ENCODE peak calls at places on chromosomes 7 and 10, in four cellular contexts. One of them, this sample, is unnamed.

GRCh38 chr7:106717997-106718871 is 57.3 kb upstream of the CCDC71L start:
- DNase-seq in neuronal stem cell: no peak
- DNase-seq in H1: no peak
- DNase-seq in IMR-90: peak
- DNase-seq in this sample: peak

GRCh38 chr7:149635561-149636329 is 137.6 kb downstream of the ZNF467 start:
- DNase-seq in neuronal stem cell: no peak
- DNase-seq in H1: peak
- DNase-seq in IMR-90: no peak
- DNase-seq in this sample: no peak

GRCh38 chr7:18505870-18506460 is 10.4 kb downstream of the HDAC9 start:
- DNase-seq in neuronal stem cell: no peak
- DNase-seq in H1: no peak
- DNase-seq in IMR-90: peak
- DNase-seq in this sample: peak

GRCh38 chr10:133230387-133231195 is 574 bp downstream of the UTF1 start:
- DNase-seq in neuronal stem cell: no peak
- DNase-seq in H1: no peak
- DNase-seq in IMR-90: no peak
- DNase-seq in this sample: no peak

GRCh38 chr10:119503821-119504220 is 38.7 kb downstream of the RGS10 start:
- DNase-seq in neuronal stem cell: no peak
- DNase-seq in H1: no peak
- DNase-seq in IMR-90: no peak
- DNase-seq in this sample: no peak

GRCh38 chr7:94562525-94562924 is 52.9 kb downstream of the CASD1 start:
- DNase-seq in neuronal stem cell: no peak
- DNase-seq in H1: no peak
- DNase-seq in IMR-90: peak
- DNase-seq in this sample: peak

GRCh38 chr10:129854796-129855705 is 109.0 kb downstream of the EBF3 start:
- DNase-seq in neuronal stem cell: no peak
- DNase-seq in H1: no peak
- DNase-seq in IMR-90: no peak
- DNase-seq in this sample: no peak

GRCh38 chr7:18081617-18082016 is 54.0 kb upstream of the PRPS1L1 start:
- DNase-seq in neuronal stem cell: no peak
- DNase-seq in H1: no peak
- DNase-seq in IMR-90: no peak
- DNase-seq in this sample: no peak

GRCh38 chr7:74266191-74266963 is 12.2 kb upstream of the RFC2 start:
- DNase-seq in neuronal stem cell: no peak
- DNase-seq in H1: no peak
- DNase-seq in IMR-90: no peak
- DNase-seq in this sample: no peak

GRCh38 chr10:113820507-113820906 is 33.4 kb downstream of the DCLRE1A start:
- DNase-seq in neuronal stem cell: no peak
- DNase-seq in H1: no peak
- DNase-seq in IMR-90: no peak
- DNase-seq in this sample: no peak

GRCh38 chr10:17454181-17454800 is at the start of gene ST8SIA6:
- DNase-seq in neuronal stem cell: peak
- DNase-seq in H1: no peak
- DNase-seq in IMR-90: peak
- DNase-seq in this sample: peak

GRCh38 chr7:4269086-4269485 is 413.0 kb upstream of the FOXK1 start:
- DNase-seq in neuronal stem cell: no peak
- DNase-seq in H1: no peak
- DNase-seq in IMR-90: no peak
- DNase-seq in this sample: no peak

GRCh38 chr7:74351836-74352235 is 62.6 kb downstream of the CLIP2 start:
- DNase-seq in neuronal stem cell: no peak
- DNase-seq in H1: no peak
- DNase-seq in IMR-90: no peak
- DNase-seq in this sample: no peak

GRCh38 chr7:92735707-92736106 is 100.7 kb downstream of the CDK6 start:
- DNase-seq in neuronal stem cell: no peak
- DNase-seq in H1: no peak
- DNase-seq in IMR-90: peak
- DNase-seq in this sample: no peak

GRCh38 chr10:4849042-4849402 is 23.0 kb downstream of the AKR1E2 start:
- DNase-seq in neuronal stem cell: no peak
- DNase-seq in H1: no peak
- DNase-seq in IMR-90: no peak
- DNase-seq in this sample: no peak

GRCh38 chr10:4849555-4850242 is 23.7 kb downstream of the AKR1E2 start:
- DNase-seq in neuronal stem cell: peak
- DNase-seq in H1: peak
- DNase-seq in IMR-90: peak
- DNase-seq in this sample: peak

GRCh38 chr10:4850400-4850799 is 24.4 kb downstream of the AKR1E2 start:
- DNase-seq in neuronal stem cell: no peak
- DNase-seq in H1: no peak
- DNase-seq in IMR-90: no peak
- DNase-seq in this sample: no peak

GRCh38 chr10:4851846-4852245 is 25.8 kb downstream of the AKR1E2 start:
- DNase-seq in neuronal stem cell: no peak
- DNase-seq in H1: no peak
- DNase-seq in IMR-90: no peak
- DNase-seq in this sample: no peak

GRCh38 chr10:4851176-4851575 is 25.2 kb downstream of the AKR1E2 start:
- DNase-seq in neuronal stem cell: no peak
- DNase-seq in H1: no peak
- DNase-seq in IMR-90: no peak
- DNase-seq in this sample: no peak
- H3K14ac ChIP-seq in neuronal stem cell: no peak
- H3K14ac ChIP-seq in H1: no peak
- H3K14ac ChIP-seq in IMR-90: no peak
- H3K14ac ChIP-seq in this sample: no peak

DNA sequence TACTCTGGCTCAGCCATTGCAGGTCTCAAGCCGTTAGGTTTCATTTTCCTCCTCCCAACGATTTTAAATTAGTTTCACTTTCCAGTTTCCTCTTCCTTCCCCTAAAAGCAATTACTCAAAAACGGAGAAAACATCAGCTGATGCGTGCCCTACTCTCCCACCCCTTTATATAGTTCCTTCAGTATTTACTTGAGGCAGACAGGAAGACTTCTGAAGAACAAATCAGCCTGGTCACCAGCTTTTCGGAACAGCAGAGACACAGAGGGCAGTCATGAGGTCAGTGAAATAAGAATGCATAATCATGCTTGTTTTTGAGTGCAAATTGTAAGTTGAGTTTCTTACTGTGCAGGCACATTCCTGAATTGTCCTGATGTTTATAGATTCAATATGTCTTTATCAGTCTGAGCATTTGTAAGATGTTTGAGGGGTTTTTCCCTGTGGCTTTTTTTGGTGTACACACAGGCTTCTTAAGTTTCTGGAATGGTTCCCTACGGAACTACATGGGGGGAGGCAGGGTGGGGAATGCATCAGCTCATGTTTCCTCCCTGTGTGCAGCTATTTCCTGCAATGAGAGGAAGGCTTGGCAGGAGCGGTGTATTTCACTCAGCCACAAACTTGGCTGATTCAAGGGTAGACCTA is at the start of gene IFIT3:
- DNase-seq in neuronal stem cell: no peak
- DNase-seq in H1: no peak
- DNase-seq in IMR-90: peak
- DNase-seq in this sample: peak
- H2BK15ac ChIP-seq in neuronal stem cell: no peak
- H2BK15ac ChIP-seq in H1: no peak
- H2BK15ac ChIP-seq in IMR-90: peak
- H2BK15ac ChIP-seq in this sample: no peak

DNA sequence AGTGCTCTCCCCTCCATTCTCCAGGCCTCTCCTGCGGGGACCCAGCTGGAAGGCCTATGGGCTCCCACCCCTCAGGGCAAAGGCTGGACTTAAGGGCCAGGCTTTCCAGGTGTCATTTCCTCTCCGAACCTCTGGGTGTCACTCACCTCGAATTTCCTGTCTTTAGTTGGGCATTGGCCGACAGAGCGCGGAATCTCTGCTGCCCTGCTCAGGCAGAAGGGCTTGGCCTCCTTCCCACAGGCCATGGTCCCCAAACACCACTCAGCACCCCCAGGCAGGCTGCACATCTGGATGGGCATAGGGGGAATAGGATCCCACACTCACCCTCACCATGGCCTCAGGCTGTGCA is 212.9 kb downstream of the CCSER2 start:
- DNase-seq in neuronal stem cell: no peak
- DNase-seq in H1: no peak
- DNase-seq in IMR-90: no peak
- DNase-seq in this sample: no peak
- H3K4me3 ChIP-seq in neuronal stem cell: no peak
- H3K4me3 ChIP-seq in H1: peak
- H3K4me3 ChIP-seq in IMR-90: no peak
- H3K4me3 ChIP-seq in this sample: peak

DNA sequence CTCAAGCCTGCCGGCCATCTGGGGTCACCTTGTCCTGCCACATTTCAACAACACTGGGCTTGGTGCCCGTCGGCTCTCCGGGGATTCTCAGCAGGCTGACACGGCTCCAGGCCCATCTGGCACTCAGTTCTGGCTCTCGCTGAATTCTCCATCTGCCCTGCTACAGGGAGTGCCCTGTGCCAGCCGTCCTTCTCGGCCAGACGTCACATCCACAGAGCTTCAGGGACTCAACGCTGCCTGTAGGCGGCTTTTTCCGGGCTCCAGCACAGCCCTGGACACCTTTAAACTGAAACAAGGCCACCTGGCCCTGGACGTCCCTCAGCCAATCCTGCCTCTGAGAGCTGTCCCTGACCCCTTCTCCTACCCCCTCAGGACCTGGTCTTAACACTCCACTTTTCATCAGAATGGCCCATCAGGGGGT is 43.0 kb downstream of the TMEM130 start:
- DNase-seq in neuronal stem cell: no peak
- DNase-seq in H1: no peak
- DNase-seq in IMR-90: no peak
- DNase-seq in this sample: no peak
- H3K14ac ChIP-seq in neuronal stem cell: no peak
- H3K14ac ChIP-seq in H1: no peak
- H3K14ac ChIP-seq in IMR-90: no peak
- H3K14ac ChIP-seq in this sample: no peak

DNA sequence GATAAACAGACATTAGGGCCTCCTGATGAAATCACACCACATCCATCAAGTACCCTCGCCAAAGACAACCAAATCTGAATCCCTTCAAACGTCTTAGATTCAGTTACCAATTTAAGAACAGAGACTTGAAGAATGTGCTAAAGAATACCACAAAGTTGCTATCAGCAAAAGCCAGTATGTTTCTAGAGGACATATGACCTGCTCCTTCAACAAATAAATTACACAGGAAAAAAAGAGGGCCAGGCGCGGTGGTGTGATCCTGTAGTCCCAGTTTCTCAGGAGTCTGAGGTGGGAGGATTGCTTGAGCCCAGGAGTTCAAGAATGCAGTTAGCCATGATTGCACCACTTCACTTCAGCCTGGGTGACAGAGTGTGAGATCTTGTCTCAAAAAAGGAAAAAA is 144.6 kb downstream of the REEP3 start:
- DNase-seq in neuronal stem cell: no peak
- DNase-seq in H1: no peak
- DNase-seq in IMR-90: peak
- DNase-seq in this sample: peak
- H2BK15ac ChIP-seq in neuronal stem cell: no peak
- H2BK15ac ChIP-seq in H1: no peak
- H2BK15ac ChIP-seq in IMR-90: no peak
- H2BK15ac ChIP-seq in this sample: no peak

GRCh38 chr10:93068411-93069244 is 5.1 kb upstream of the CYP26A1 start:
- DNase-seq in neuronal stem cell: no peak
- DNase-seq in H1: no peak
- DNase-seq in IMR-90: peak
- DNase-seq in this sample: peak
- H3K4me3 ChIP-seq in neuronal stem cell: no peak
- H3K4me3 ChIP-seq in H1: peak
- H3K4me3 ChIP-seq in IMR-90: no peak
- H3K4me3 ChIP-seq in this sample: no peak

GRCh38 chr7:101321491-101322401 is at the start of gene IFT22:
- DNase-seq in neuronal stem cell: peak
- DNase-seq in H1: no peak
- DNase-seq in IMR-90: peak
- DNase-seq in this sample: peak
- H3K14ac ChIP-seq in neuronal stem cell: no peak
- H3K14ac ChIP-seq in H1: no peak
- H3K14ac ChIP-seq in IMR-90: peak
- H3K14ac ChIP-seq in this sample: no peak

This sample was measured in mesenchymal stem cell.